ENCODE peak calls at places on chromosomes 16 and 17, in six cellular contexts. One of them, this sample, is unnamed.
A peak's percentile ranks its signal among the peaks of the same experiment; 100 is the strongest.

GRCh38 chr17:39170558-39170957 is 4.6 kb upstream of the ARL5C start:
- DNase-seq in left ventricle myocardium inferior: no peak
- DNase-seq in progenitor cell of endocrine pancreas: no peak
- DNase-seq in fibroblast of lung: no peak
- DNase-seq in thoracic aorta: no peak
- DNase-seq in fibroblast of the aortic adventitia: no peak
- DNase-seq in this sample: no peak

GRCh38 chr17:73640691-73641090 is 3.6 kb downstream of the SDK2 start:
- DNase-seq in left ventricle myocardium inferior: no peak
- DNase-seq in progenitor cell of endocrine pancreas: no peak
- DNase-seq in fibroblast of lung: no peak
- DNase-seq in thoracic aorta: no peak
- DNase-seq in fibroblast of the aortic adventitia: no peak
- DNase-seq in this sample: no peak

GRCh38 chr17:65514082-65514481 is 47.4 kb downstream of the AXIN2 start:
- DNase-seq in left ventricle myocardium inferior: no peak
- DNase-seq in progenitor cell of endocrine pancreas: no peak
- DNase-seq in fibroblast of lung: peak; percentile 97
- DNase-seq in thoracic aorta: no peak
- DNase-seq in fibroblast of the aortic adventitia: peak; percentile 45
- DNase-seq in this sample: no peak

GRCh38 chr16:11163761-11164261 is 92.2 kb downstream of the SOCS1 start:
- DNase-seq in left ventricle myocardium inferior: no peak
- DNase-seq in progenitor cell of endocrine pancreas: no peak
- DNase-seq in fibroblast of lung: no peak
- DNase-seq in thoracic aorta: no peak
- DNase-seq in fibroblast of the aortic adventitia: no peak
- DNase-seq in this sample: no peak

GRCh38 chr17:50426814-50427787 is 1.1 kb downstream of the ACSF2 start:
- DNase-seq in left ventricle myocardium inferior: peak; percentile 17
- DNase-seq in progenitor cell of endocrine pancreas: no peak
- DNase-seq in fibroblast of lung: peak; percentile 17
- DNase-seq in thoracic aorta: no peak
- DNase-seq in fibroblast of the aortic adventitia: peak; percentile 34
- DNase-seq in this sample: no peak

GRCh38 chr16:77961811-77962210 is 60.5 kb upstream of the CLEC3A start:
- DNase-seq in left ventricle myocardium inferior: no peak
- DNase-seq in progenitor cell of endocrine pancreas: no peak
- DNase-seq in fibroblast of lung: peak; percentile 79
- DNase-seq in thoracic aorta: no peak
- DNase-seq in fibroblast of the aortic adventitia: no peak
- DNase-seq in this sample: no peak

GRCh38 chr16:57427824-57428223 is 19.4 kb downstream of the CIAPIN1 start:
- DNase-seq in left ventricle myocardium inferior: no peak
- DNase-seq in progenitor cell of endocrine pancreas: no peak
- DNase-seq in fibroblast of lung: no peak
- DNase-seq in thoracic aorta: no peak
- DNase-seq in fibroblast of the aortic adventitia: no peak
- DNase-seq in this sample: no peak

GRCh38 chr17:16378631-16379282 is 2.1 kb upstream of the UBB start:
- DNase-seq in left ventricle myocardium inferior: no peak
- DNase-seq in progenitor cell of endocrine pancreas: no peak
- DNase-seq in fibroblast of lung: no peak
- DNase-seq in thoracic aorta: no peak
- DNase-seq in fibroblast of the aortic adventitia: no peak
- DNase-seq in this sample: no peak

GRCh38 chr16:70612931-70613330 is 33.4 kb upstream of the IL34 start:
- DNase-seq in left ventricle myocardium inferior: no peak
- DNase-seq in progenitor cell of endocrine pancreas: no peak
- DNase-seq in fibroblast of lung: no peak
- DNase-seq in thoracic aorta: no peak
- DNase-seq in fibroblast of the aortic adventitia: no peak
- DNase-seq in this sample: no peak

GRCh38 chr17:73151888-73152633 is 12.7 kb upstream of the SSTR2 start:
- DNase-seq in left ventricle myocardium inferior: no peak
- DNase-seq in progenitor cell of endocrine pancreas: no peak
- DNase-seq in fibroblast of lung: no peak
- DNase-seq in thoracic aorta: no peak
- DNase-seq in fibroblast of the aortic adventitia: no peak
- DNase-seq in this sample: no peak

GRCh38 chr17:45263477-45263860 is 1.6 kb upstream of the SPATA32 start:
- DNase-seq in left ventricle myocardium inferior: no peak
- DNase-seq in progenitor cell of endocrine pancreas: no peak
- DNase-seq in fibroblast of lung: no peak
- DNase-seq in thoracic aorta: no peak
- DNase-seq in fibroblast of the aortic adventitia: no peak
- DNase-seq in this sample: no peak

GRCh38 chr17:39064814-39065213 is 86.6 kb downstream of the PLXDC1 start:
- DNase-seq in left ventricle myocardium inferior: no peak
- DNase-seq in progenitor cell of endocrine pancreas: no peak
- DNase-seq in fibroblast of lung: peak; percentile 50
- DNase-seq in thoracic aorta: no peak
- DNase-seq in fibroblast of the aortic adventitia: no peak
- DNase-seq in this sample: no peak

GRCh38 chr16:17519041-17519440 is 48.3 kb upstream of the XYLT1 start:
- DNase-seq in left ventricle myocardium inferior: no peak
- DNase-seq in progenitor cell of endocrine pancreas: no peak
- DNase-seq in fibroblast of lung: peak; percentile 82
- DNase-seq in thoracic aorta: no peak
- DNase-seq in fibroblast of the aortic adventitia: peak; percentile 58
- DNase-seq in this sample: no peak

GRCh38 chr16:57628008-57628781 is at the start of gene ADGRG1:
- DNase-seq in left ventricle myocardium inferior: peak; percentile 64
- DNase-seq in progenitor cell of endocrine pancreas: no peak
- DNase-seq in fibroblast of lung: peak; percentile 96
- DNase-seq in thoracic aorta: peak; percentile 57
- DNase-seq in fibroblast of the aortic adventitia: peak; percentile 94
- DNase-seq in this sample: peak; percentile 96

GRCh38 chr17:6894206-6894528 is 62.6 kb upstream of the TEKT1 start:
- DNase-seq in left ventricle myocardium inferior: no peak
- DNase-seq in progenitor cell of endocrine pancreas: no peak
- DNase-seq in fibroblast of lung: no peak
- DNase-seq in thoracic aorta: no peak
- DNase-seq in fibroblast of the aortic adventitia: peak; percentile 9
- DNase-seq in this sample: no peak

GRCh38 chr17:17354560-17355357 is 51.6 kb downstream of the NT5M start:
- DNase-seq in left ventricle myocardium inferior: peak; percentile 63
- DNase-seq in progenitor cell of endocrine pancreas: peak; percentile 77
- DNase-seq in fibroblast of lung: peak; percentile 36
- DNase-seq in thoracic aorta: peak; percentile 19
- DNase-seq in fibroblast of the aortic adventitia: peak; percentile 70
- DNase-seq in this sample: no peak

GRCh38 chr16:28149016-28149888 is 62.5 kb downstream of the XPO6 start:
- DNase-seq in left ventricle myocardium inferior: no peak
- DNase-seq in progenitor cell of endocrine pancreas: no peak
- DNase-seq in fibroblast of lung: no peak
- DNase-seq in thoracic aorta: no peak
- DNase-seq in fibroblast of the aortic adventitia: no peak
- DNase-seq in this sample: no peak

GRCh38 chr17:57636274-57636673 is 108.8 kb downstream of the CCDC182 start:
- DNase-seq in left ventricle myocardium inferior: no peak
- DNase-seq in progenitor cell of endocrine pancreas: no peak
- DNase-seq in fibroblast of lung: no peak
- DNase-seq in thoracic aorta: no peak
- DNase-seq in fibroblast of the aortic adventitia: no peak
- DNase-seq in this sample: no peak

GRCh38 chr17:27959382-27959709 is 66.2 kb upstream of the LYRM9 start:
- DNase-seq in left ventricle myocardium inferior: no peak
- DNase-seq in progenitor cell of endocrine pancreas: no peak
- DNase-seq in fibroblast of lung: no peak
- DNase-seq in thoracic aorta: no peak
- DNase-seq in fibroblast of the aortic adventitia: no peak
- DNase-seq in this sample: no peak

GRCh38 chr16:54430491-54431030 is 144.0 kb upstream of the IRX3 start:
- DNase-seq in left ventricle myocardium inferior: no peak
- DNase-seq in progenitor cell of endocrine pancreas: peak; percentile 30
- DNase-seq in fibroblast of lung: peak; percentile 63
- DNase-seq in thoracic aorta: no peak
- DNase-seq in fibroblast of the aortic adventitia: peak; percentile 73
- DNase-seq in this sample: no peak

GRCh38 chr16:29842732-29843346 is 20.2 kb downstream of the CDIPT start:
- DNase-seq in left ventricle myocardium inferior: no peak
- DNase-seq in progenitor cell of endocrine pancreas: no peak
- DNase-seq in fibroblast of lung: no peak
- DNase-seq in thoracic aorta: no peak
- DNase-seq in fibroblast of the aortic adventitia: no peak
- DNase-seq in this sample: no peak
- TF ChIP-seq CTCF in left ventricle myocardium inferior: no peak
- TF ChIP-seq CTCF in progenitor cell of endocrine pancreas: no peak
- TF ChIP-seq CTCF in fibroblast of lung: no peak
- TF ChIP-seq CTCF in thoracic aorta: no peak
- TF ChIP-seq CTCF in fibroblast of the aortic adventitia: no peak
- TF ChIP-seq CTCF in this sample: no peak

DNA sequence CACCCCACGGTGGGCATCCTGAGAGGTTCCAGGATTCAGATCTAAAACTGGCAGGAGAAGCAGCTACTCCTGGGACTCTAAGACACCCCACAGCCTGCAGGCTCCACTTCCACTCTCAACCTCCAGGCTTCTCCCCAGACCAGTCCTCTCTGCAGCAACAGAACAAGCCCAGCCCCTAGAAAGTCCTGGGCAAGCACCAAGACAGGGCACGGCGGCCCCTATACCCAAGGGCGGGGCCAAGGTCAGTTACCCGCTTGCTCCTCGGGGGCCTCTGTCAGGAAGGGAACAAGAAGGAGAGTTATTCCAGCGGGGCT is 62.8 kb downstream of the MYO18A start:
- DNase-seq in left ventricle myocardium inferior: no peak
- DNase-seq in progenitor cell of endocrine pancreas: no peak
- DNase-seq in fibroblast of lung: no peak
- DNase-seq in thoracic aorta: no peak
- DNase-seq in fibroblast of the aortic adventitia: no peak
- DNase-seq in this sample: no peak
- TF ChIP-seq CTCF in left ventricle myocardium inferior: peak; percentile 40
- TF ChIP-seq CTCF in progenitor cell of endocrine pancreas: no peak
- TF ChIP-seq CTCF in fibroblast of lung: no peak
- TF ChIP-seq CTCF in thoracic aorta: peak; percentile 17
- TF ChIP-seq CTCF in fibroblast of the aortic adventitia: no peak
- TF ChIP-seq CTCF in this sample: peak; percentile 14

GRCh38 chr17:80283116-80283852 is 22.6 kb downstream of the RNF213 start:
- DNase-seq in left ventricle myocardium inferior: no peak
- DNase-seq in progenitor cell of endocrine pancreas: no peak
- DNase-seq in fibroblast of lung: no peak
- DNase-seq in thoracic aorta: no peak
- DNase-seq in fibroblast of the aortic adventitia: no peak
- DNase-seq in this sample: no peak

GRCh38 chr17:80287038-80287437 is 26.4 kb downstream of the RNF213 start:
- DNase-seq in left ventricle myocardium inferior: no peak
- DNase-seq in progenitor cell of endocrine pancreas: no peak
- DNase-seq in fibroblast of lung: no peak
- DNase-seq in thoracic aorta: no peak
- DNase-seq in fibroblast of the aortic adventitia: no peak
- DNase-seq in this sample: no peak

GRCh38 chr17:80286638-80286960 is 25.9 kb downstream of the RNF213 start:
- DNase-seq in left ventricle myocardium inferior: no peak
- DNase-seq in progenitor cell of endocrine pancreas: no peak
- DNase-seq in fibroblast of lung: no peak
- DNase-seq in thoracic aorta: no peak
- DNase-seq in fibroblast of the aortic adventitia: no peak
- DNase-seq in this sample: no peak

GRCh38 chr17:80285237-80285920 is 24.7 kb downstream of the RNF213 start:
- DNase-seq in left ventricle myocardium inferior: no peak
- DNase-seq in progenitor cell of endocrine pancreas: no peak
- DNase-seq in fibroblast of lung: no peak
- DNase-seq in thoracic aorta: no peak
- DNase-seq in fibroblast of the aortic adventitia: no peak
- DNase-seq in this sample: no peak

DNA sequence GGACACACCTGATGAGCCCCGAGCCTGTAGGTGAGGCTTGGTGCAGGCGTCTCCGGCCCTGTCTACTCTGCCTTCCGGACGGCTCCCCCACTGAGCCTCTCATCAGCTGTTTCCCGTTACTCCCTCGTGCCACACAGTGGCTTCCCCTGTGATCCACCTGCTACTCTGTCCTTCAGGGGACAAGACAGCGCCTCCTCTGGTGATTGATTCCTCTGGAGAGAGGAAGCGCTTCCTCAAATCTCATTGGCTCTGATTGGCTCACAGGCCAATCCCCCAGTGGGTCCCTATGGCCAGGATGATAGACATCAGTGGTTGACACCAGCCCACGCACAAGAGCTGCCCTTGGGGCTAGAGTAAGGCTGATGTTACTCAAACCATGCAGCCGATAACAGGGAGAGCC is 24.0 kb downstream of the RNF213 start:
- DNase-seq in left ventricle myocardium inferior: no peak
- DNase-seq in progenitor cell of endocrine pancreas: no peak
- DNase-seq in fibroblast of lung: no peak
- DNase-seq in thoracic aorta: no peak
- DNase-seq in fibroblast of the aortic adventitia: no peak
- DNase-seq in this sample: no peak
- TF ChIP-seq CTCF in left ventricle myocardium inferior: no peak
- TF ChIP-seq CTCF in progenitor cell of endocrine pancreas: no peak
- TF ChIP-seq CTCF in fibroblast of lung: no peak
- TF ChIP-seq CTCF in thoracic aorta: no peak
- TF ChIP-seq CTCF in fibroblast of the aortic adventitia: no peak
- TF ChIP-seq CTCF in this sample: no peak

GRCh38 chr16:49857423-49858181 is 1.7 kb upstream of the ZNF423 start:
- DNase-seq in left ventricle myocardium inferior: peak; percentile 61
- DNase-seq in progenitor cell of endocrine pancreas: peak; percentile 64
- DNase-seq in fibroblast of lung: peak; percentile 48
- DNase-seq in thoracic aorta: no peak
- DNase-seq in fibroblast of the aortic adventitia: peak; percentile 46
- DNase-seq in this sample: no peak

GRCh38 chr16:49858200-49859129 is 2.6 kb upstream of the ZNF423 start:
- DNase-seq in left ventricle myocardium inferior: peak; percentile 55
- DNase-seq in progenitor cell of endocrine pancreas: peak; percentile 53
- DNase-seq in fibroblast of lung: peak; percentile 67
- DNase-seq in thoracic aorta: peak; percentile 61
- DNase-seq in fibroblast of the aortic adventitia: no peak
- DNase-seq in this sample: no peak

GRCh38 chr16:49855280-49855821 is 561 bp downstream of the ZNF423 start:
- DNase-seq in left ventricle myocardium inferior: peak; percentile 90
- DNase-seq in progenitor cell of endocrine pancreas: peak; percentile 77
- DNase-seq in fibroblast of lung: peak; percentile 78
- DNase-seq in thoracic aorta: no peak
- DNase-seq in fibroblast of the aortic adventitia: peak; percentile 70
- DNase-seq in this sample: peak; percentile 94

GRCh38 chr16:49855822-49856740 is at the start of gene ZNF423:
- DNase-seq in left ventricle myocardium inferior: no peak
- DNase-seq in progenitor cell of endocrine pancreas: peak; percentile 50
- DNase-seq in fibroblast of lung: no peak
- DNase-seq in thoracic aorta: no peak
- DNase-seq in fibroblast of the aortic adventitia: no peak
- DNase-seq in this sample: no peak

DNA sequence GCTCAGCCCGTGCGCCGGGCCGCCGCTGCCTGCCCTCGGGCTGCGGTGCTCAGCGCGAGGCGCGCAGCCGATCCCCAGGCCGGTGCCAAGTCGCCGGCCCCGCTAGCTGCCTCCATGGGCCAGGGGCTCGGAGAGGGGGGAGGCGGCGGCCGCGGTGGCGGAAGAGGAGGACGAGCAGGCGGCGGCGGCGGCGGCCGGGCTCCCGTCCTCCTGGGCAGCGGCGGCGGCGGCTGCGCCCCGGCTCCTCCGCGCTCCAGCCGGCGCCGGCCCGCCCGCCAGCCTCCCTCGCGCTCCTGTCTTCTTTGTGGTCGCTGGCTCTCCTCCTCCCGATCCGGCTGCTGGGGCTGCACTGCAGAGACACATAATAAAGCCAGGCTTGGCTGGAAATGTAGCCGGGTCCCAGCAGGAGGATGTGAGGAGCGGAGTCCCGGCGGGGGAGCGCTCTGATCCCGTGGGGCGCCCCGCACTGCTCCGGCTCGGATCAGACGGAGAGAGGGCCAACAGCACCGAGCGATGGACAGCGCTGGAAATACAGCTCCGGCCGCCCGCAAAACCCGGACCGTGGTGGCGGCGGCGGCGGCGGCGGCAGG is 924 bp upstream of the ZNF423 start:
- DNase-seq in left ventricle myocardium inferior: peak; percentile 81
- DNase-seq in progenitor cell of endocrine pancreas: peak; percentile 67
- DNase-seq in fibroblast of lung: peak; percentile 87
- DNase-seq in thoracic aorta: no peak
- DNase-seq in fibroblast of the aortic adventitia: peak; percentile 75
- DNase-seq in this sample: peak; percentile 92
- TF ChIP-seq CTCF in left ventricle myocardium inferior: no peak
- TF ChIP-seq CTCF in progenitor cell of endocrine pancreas: no peak
- TF ChIP-seq CTCF in fibroblast of lung: peak; percentile 35
- TF ChIP-seq CTCF in thoracic aorta: no peak
- TF ChIP-seq CTCF in fibroblast of the aortic adventitia: peak; percentile 45
- TF ChIP-seq CTCF in this sample: peak; percentile 51

This sample was measured in osteocyte.